ENCODE peak calls at places on chromosomes 11 and 22, in seven cellular contexts. H is foreskin fibroblast, I is AG09309, E is uterus, Y is epithelial cell of esophagus, U is stomach, M is BE2C. S is an unnamed sample.

GRCh38 chr22:26561756-26562417 is 28.0 kb downstream of the TPST2 start:
- DNase-seq in H (no peak), I (no peak), E (no peak), Y (no peak), U (peak), M (no peak), S (peak)

GRCh38 chr22:50396751-50397370 is 53.7 kb downstream of the PPP6R2 start:
- DNase-seq in H (no peak), I (no peak), E (no peak), Y (no peak), U (no peak), M (no peak), S (no peak)

GRCh38 chr11:125443767-125444311 is 52.2 kb downstream of the FEZ1 start:
- DNase-seq in H (no peak), I (no peak), E (no peak), Y (no peak), U (no peak), M (no peak), S (no peak)

GRCh38 chr11:10302744-10303557 is 1.9 kb upstream of the ADM start:
- DNase-seq in H (peak), I (no peak), E (peak), Y (peak), U (peak), M (peak), S (peak)

GRCh38 chr11:45252134-45252856 is 33.8 kb downstream of the SYT13 start:
- DNase-seq in H (peak), I (no peak), E (no peak), Y (peak), U (peak), M (peak), S (no peak)

GRCh38 chr11:93268287-93269040 is 62.1 kb upstream of the DEUP1 start:
- DNase-seq in H (no peak), I (no peak), E (no peak), Y (no peak), U (no peak), M (no peak), S (no peak)

GRCh38 chr11:73205666-73206343 is 12.3 kb upstream of the P2RY2 start:
- DNase-seq in H (peak), I (no peak), E (no peak), Y (no peak), U (no peak), M (no peak), S (no peak)

GRCh38 chr22:39234867-39235687 is 9.7 kb downstream of the PDGFB start:
- DNase-seq in H (no peak), I (no peak), E (no peak), Y (peak), U (peak), M (no peak), S (no peak)

GRCh38 chr11:116696381-116696941 is 76.3 kb downstream of the BUD13 start:
- DNase-seq in H (peak), I (no peak), E (no peak), Y (peak), U (peak), M (no peak), S (peak)

GRCh38 chr11:119319136-119319701 is 2.3 kb upstream of the MCAM start:
- DNase-seq in H (no peak), I (no peak), E (no peak), Y (no peak), U (no peak), M (no peak), S (no peak)

GRCh38 chr11:119317592-119318239 is 786 bp upstream of the MCAM start:
- DNase-seq in H (no peak), I (no peak), E (no peak), Y (peak), U (no peak), M (no peak), S (no peak)

GRCh38 chr11:119320593-119321524 is 3.9 kb upstream of the MCAM start:
- DNase-seq in H (peak), I (no peak), E (peak), Y (peak), U (peak), M (no peak), S (no peak)

GRCh38 chr11:119318240-119319135 is 1.6 kb upstream of the MCAM start:
- DNase-seq in H (no peak), I (no peak), E (peak), Y (peak), U (no peak), M (peak), S (no peak)

DNA sequence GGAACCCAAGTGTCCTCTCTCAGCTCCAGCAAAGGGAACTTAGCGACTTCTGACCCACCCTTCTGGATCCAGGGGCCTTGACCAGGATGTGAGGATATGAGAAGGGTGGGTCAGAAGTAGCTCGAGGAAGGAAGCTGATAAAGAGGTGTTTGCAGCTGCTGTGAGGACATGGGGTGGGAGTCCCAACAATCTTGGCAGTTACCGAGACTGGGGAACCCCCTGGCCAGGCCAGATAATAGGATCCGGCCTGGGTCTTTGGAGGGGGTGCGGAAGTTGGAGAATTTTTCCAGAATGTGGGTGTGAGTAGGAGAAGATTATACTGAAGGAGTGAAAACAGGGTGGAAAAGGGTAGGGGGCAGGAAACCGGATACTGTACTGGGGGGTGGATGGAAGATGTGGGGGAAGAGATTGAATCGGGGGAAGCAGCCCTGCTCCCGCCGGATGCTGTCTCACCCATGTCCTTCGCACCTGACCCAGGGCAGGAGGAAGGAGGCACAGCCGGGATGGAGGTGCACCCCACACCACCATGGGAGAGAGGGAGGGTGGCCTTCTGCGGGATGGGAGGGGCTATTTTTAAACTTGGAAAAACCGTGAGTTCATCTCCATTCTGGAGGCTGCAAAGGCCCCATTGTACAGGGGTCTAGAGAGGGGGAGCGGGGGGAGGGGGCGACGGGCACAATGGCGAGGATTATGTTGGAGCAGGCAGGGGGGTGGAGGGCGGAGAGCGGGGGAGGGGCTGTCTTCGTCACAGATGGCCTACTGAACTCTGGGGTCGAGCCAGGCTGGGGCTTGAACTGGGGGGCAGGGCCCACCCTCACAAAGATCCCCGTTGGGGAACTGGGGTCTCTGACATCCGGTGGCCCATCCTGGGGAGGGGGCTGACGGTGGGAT is 3.0 kb upstream of the MCAM start:
- DNase-seq in H (no peak), I (no peak), E (no peak), Y (no peak), U (no peak), M (no peak), S (peak)
- H3K4me3 ChIP-seq in H (no peak), I (no peak), E (peak), Y (no peak), U (peak), M (no peak), S (peak)

GRCh38 chr11:123033895-123034294 is 28.0 kb downstream of the HSPA8 start:
- DNase-seq in H (peak), I (no peak), E (no peak), Y (peak), U (no peak), M (no peak), S (no peak)
- TF ChIP-seq CTCF in H (no peak), I (peak), E (no peak), Y (peak), U (no peak), M (peak), S (no peak)

DNA sequence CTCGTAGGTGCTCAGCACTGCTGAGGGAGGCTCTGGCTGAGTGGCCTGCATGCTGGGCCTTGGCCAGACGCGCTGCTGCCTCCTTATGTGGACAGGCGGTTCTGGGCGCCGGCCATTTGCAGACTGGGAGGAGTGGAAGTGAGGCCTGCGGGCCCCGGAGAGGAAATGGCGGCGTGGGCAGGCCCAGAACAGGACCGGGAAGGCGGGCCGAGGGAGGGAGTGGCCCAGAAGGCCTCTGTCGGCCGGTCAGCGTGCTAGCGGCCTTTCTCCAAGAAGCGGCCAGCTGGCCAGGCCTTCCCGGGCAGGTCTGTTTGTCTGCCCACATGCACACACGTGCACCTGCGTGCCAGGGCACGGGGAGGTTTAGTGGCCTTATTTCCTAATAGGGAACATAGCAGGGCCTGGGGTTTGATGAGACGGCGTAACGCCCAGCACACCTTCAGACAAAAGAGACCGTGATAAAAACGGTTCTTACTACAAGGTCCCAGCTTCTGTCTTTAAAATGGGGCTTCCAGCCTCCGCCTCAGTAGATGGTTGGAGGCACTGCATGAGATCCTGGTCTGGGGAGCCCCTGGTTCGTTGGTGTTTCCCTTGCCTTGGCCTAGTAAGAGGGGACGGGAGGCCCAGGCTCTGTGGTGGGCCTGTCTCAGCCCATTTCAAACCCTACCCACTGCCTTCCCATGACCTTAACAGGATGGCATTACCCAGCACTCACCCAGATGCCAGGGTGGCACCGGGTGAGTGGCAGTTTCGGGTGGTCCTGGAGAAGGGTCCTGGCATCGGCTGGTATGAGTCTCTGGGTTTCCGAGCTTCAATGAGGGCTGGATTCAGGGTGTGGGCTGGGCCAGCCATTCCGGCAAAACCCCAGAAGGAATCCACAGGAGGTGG is 65.1 kb upstream of the PPARA start:
- DNase-seq in H (peak), I (peak), E (peak), Y (peak), U (peak), M (peak), S (peak)
- H3K4me3 ChIP-seq in H (peak), I (peak), E (peak), Y (peak), U (peak), M (peak), S (peak)

GRCh38 chr22:42928969-42929837 is 72.1 kb upstream of the ARFGAP3 start:
- DNase-seq in H (peak), I (no peak), E (peak), Y (peak), U (no peak), M (no peak), S (no peak)

GRCh38 chr22:42931421-42932196 is 74.5 kb upstream of the ARFGAP3 start:
- DNase-seq in H (peak), I (no peak), E (no peak), Y (no peak), U (no peak), M (no peak), S (no peak)

GRCh38 chr22:42929838-42930155 is 72.7 kb upstream of the ARFGAP3 start:
- DNase-seq in H (peak), I (no peak), E (no peak), Y (no peak), U (no peak), M (no peak), S (no peak)

GRCh38 chr22:42932197-42932519 is 75.1 kb upstream of the ARFGAP3 start:
- DNase-seq in H (no peak), I (no peak), E (no peak), Y (no peak), U (no peak), M (no peak), S (no peak)

GRCh38 chr22:42930810-42931420 is 73.8 kb upstream of the ARFGAP3 start:
- DNase-seq in H (peak), I (no peak), E (no peak), Y (peak), U (no peak), M (no peak), S (no peak)
- TF ChIP-seq CTCF in H (peak), I (peak), E (no peak), Y (peak), U (no peak), M (no peak), S (no peak)